ENCODE peak calls at places on chromosomes 3 and 15, in four cellular contexts. W, R, A and M are unnamed samples.

GRCh38 chr3:8647137-8647970 is 2.8 kb upstream of the SSUH2 start:
- DNase-seq in W (no peak), R (no peak), A (no peak), M (no peak)

GRCh38 chr15:27410986-27411385 is 440.0 kb downstream of the GABRG3 start:
- DNase-seq in W (no peak), R (peak), A (no peak), M (no peak)

GRCh38 chr3:172153335-172153861 is 114.0 kb downstream of the FNDC3B start:
- DNase-seq in W (peak), R (peak), A (peak), M (no peak)

GRCh38 chr3:188706176-188706575 is 465.6 kb upstream of the TPRG1 start:
- DNase-seq in W (no peak), R (no peak), A (peak), M (no peak)

GRCh38 chr15:78213425-78213750 is 21.0 kb downstream of the ACSBG1 start:
- DNase-seq in W (no peak), R (no peak), A (no peak), M (no peak)

GRCh38 chr15:84599906-84600305 is 903 bp upstream of the ZSCAN2 start:
- DNase-seq in W (no peak), R (no peak), A (no peak), M (no peak)

GRCh38 chr15:99476413-99477222 is 89.2 kb upstream of the MEF2A start:
- DNase-seq in W (no peak), R (peak), A (peak), M (no peak)

GRCh38 chr3:186182850-186183249 is 74.0 kb upstream of the ETV5 start:
- DNase-seq in W (no peak), R (no peak), A (no peak), M (no peak)

GRCh38 chr15:77030928-77031375 is 36.0 kb downstream of the PSTPIP1 start:
- DNase-seq in W (no peak), R (no peak), A (no peak), M (no peak)

GRCh38 chr3:85726241-85726640 is 767.5 kb downstream of the CADM2 start:
- DNase-seq in W (no peak), R (peak), A (peak), M (no peak)

GRCh38 chr15:69976366-69976994 is 121.2 kb downstream of the TLE3 start:
- DNase-seq in W (peak), R (peak), A (peak), M (no peak)

GRCh38 chr15:82228750-82229149 is 33.8 kb downstream of the EFL1 start:
- DNase-seq in W (no peak), R (no peak), A (peak), M (no peak)

GRCh38 chr3:148815316-148815715 is 12.3 kb upstream of the CPB1 start:
- DNase-seq in W (no peak), R (no peak), A (no peak), M (no peak)

GRCh38 chr3:121748638-121749275 is 784 bp downstream of the GOLGB1 start:
- DNase-seq in W (no peak), R (no peak), A (peak), M (no peak)

GRCh38 chr15:66673410-66674322 is 28.4 kb upstream of the SMAD6 start:
- DNase-seq in W (peak), R (peak), A (no peak), M (no peak)

GRCh38 chr3:132342183-132342582 is 25.0 kb downstream of the ACP3 start:
- DNase-seq in W (no peak), R (peak), A (peak), M (no peak)
- TF ChIP-seq CTCF in W (no peak), R (peak), A (no peak), M (no peak)

GRCh38 chr3:66572938-66573710 is 72.3 kb upstream of the LRIG1 start:
- DNase-seq in W (peak), R (no peak), A (no peak), M (no peak)
- TF ChIP-seq CTCF in W (peak), R (no peak), A (no peak), M (no peak)

GRCh38 chr3:52153389-52154096 is 680 bp downstream of the POC1A start:
- DNase-seq in W (peak), R (peak), A (peak), M (no peak)
- TF ChIP-seq CTCF in W (no peak), R (no peak), A (no peak), M (no peak)

GRCh38 chr3:119436977-119437376 is 26.4 kb downstream of the TMEM39A start:
- DNase-seq in W (no peak), R (no peak), A (no peak), M (no peak)
- TF ChIP-seq CTCF in W (no peak), R (no peak), A (no peak), M (no peak)

GRCh38 chr3:183896184-183896583 is 11.5 kb upstream of the PARL start:
- DNase-seq in W (no peak), R (no peak), A (no peak), M (no peak)

GRCh38 chr3:183895296-183895695 is 10.6 kb upstream of the PARL start:
- DNase-seq in W (peak), R (peak), A (peak), M (peak)

GRCh38 chr3:183896610-183897009 is 11.9 kb upstream of the PARL start:
- DNase-seq in W (no peak), R (no peak), A (no peak), M (no peak)

GRCh38 chr3:183895774-183896173 is 11.1 kb upstream of the PARL start:
- DNase-seq in W (no peak), R (no peak), A (no peak), M (no peak)

GRCh38 chr3:183897606-183898384 is 13.1 kb upstream of the PARL start:
- DNase-seq in W (no peak), R (no peak), A (no peak), M (no peak)
- TF ChIP-seq CTCF in W (no peak), R (no peak), A (no peak), M (no peak)

DNA sequence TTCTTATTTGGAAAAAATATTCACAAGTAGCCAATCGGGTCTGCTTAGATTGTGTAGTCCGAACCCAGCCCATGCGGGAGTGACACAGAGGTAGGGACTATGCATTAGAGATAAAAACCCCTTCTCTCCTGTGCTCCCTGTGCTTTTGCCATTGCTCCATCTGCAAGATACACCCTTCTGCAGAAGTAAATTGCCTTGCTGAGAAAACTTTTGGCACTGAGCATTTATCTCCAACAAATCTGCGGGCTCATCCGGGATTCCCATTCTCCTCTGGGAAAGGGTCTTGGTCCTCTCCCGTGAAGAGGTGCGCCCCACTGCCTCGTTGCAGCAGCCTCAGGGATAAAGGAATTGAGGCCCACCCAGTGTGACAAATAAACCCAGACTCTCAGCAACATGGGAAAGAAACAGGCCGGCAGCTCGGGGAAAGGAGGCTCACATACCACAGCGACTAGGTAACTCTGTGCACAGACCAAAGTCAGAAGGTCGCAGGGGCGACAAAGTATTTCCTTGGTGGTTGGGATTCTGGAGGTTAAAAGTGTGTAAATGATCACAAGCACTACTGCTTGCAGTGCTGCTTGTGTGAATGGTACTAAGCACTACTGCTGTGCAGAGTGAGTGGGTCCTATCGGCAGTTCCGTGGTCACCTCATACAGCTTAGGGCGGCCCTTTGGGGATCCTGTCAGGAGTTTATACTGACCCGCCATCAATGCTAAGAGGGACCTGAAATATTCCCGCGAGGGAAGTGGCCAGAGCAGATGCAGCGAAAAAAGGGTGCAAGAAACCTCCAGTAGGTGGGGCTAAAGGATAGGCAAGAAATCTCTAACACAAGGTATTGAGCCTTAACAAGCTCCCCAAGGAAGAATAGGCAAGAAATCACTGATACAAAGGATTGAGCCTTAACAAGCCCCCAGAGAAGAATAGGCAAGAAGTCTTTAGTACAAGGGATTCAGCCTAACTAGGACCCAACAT is 54.3 kb downstream of the GSK3B start:
- DNase-seq in W (peak), R (peak), A (no peak), M (no peak)
- TF ChIP-seq CTCF in W (peak), R (peak), A (no peak), M (no peak)